ENCODE peak calls at places on chromosome 9, in four cellular contexts. U is IMR-90, E is K562, Y is GM12878. D is an unnamed sample.

GRCh38 chr9:16341176-16341575 is 529.3 kb downstream of the BNC2 start:
- DNase-seq in U (peak; percentile 49), E (no peak), Y (no peak), D (no peak)

GRCh38 chr9:23555849-23556248 is 270.2 kb downstream of the ELAVL2 start:
- DNase-seq in U (no peak), E (no peak), Y (no peak), D (no peak)

GRCh38 chr9:106916491-106917235 is 53.7 kb downstream of the ZNF462 start:
- DNase-seq in U (peak; percentile 92), E (no peak), Y (no peak), D (peak; percentile 89)

GRCh38 chr9:37917315-37917731 is 13.4 kb upstream of the SLC25A51 start:
- DNase-seq in U (no peak), E (no peak), Y (no peak), D (peak; percentile 28)

GRCh38 chr9:137313956-137314560 is 12.0 kb upstream of the NRARP start:
- DNase-seq in U (no peak), E (no peak), Y (no peak), D (no peak)

GRCh38 chr9:127397722-127398647 is 1.0 kb downstream of the SLC2A8 start:
- DNase-seq in U (peak; percentile 33), E (peak; percentile 50), Y (no peak), D (peak; percentile 68)

GRCh38 chr9:18256574-18256973 is 217.4 kb upstream of the ADAMTSL1 start:
- DNase-seq in U (peak; percentile 72), E (no peak), Y (no peak), D (peak; percentile 9)

GRCh38 chr9:94734054-94734754 is 7.7 kb downstream of the AOPEP start:
- DNase-seq in U (no peak), E (peak; percentile 59), Y (no peak), D (peak; percentile 59)

GRCh38 chr9:13588151-13589043 is 308.9 kb upstream of the MPDZ start:
- DNase-seq in U (no peak), E (no peak), Y (no peak), D (peak; percentile 78)

GRCh38 chr9:106277931-106278330 is 583.6 kb downstream of the TMEM38B start:
- DNase-seq in U (no peak), E (no peak), Y (no peak), D (no peak)

GRCh38 chr9:137368431-137369110 is 54.4 kb downstream of the EXD3 start:
- DNase-seq in U (no peak), E (no peak), Y (no peak), D (no peak)

GRCh38 chr9:34985311-34985899 is 4.1 kb upstream of the DNAJB5 start:
- DNase-seq in U (peak; percentile 63), E (peak; percentile 74), Y (no peak), D (peak; percentile 72)

GRCh38 chr9:92206490-92206889 is 87.0 kb downstream of the IARS1 start:
- DNase-seq in U (peak; percentile 59), E (no peak), Y (no peak), D (peak; percentile 3)

GRCh38 chr9:130286781-130287428 is 21.3 kb downstream of the HMCN2 start:
- DNase-seq in U (no peak), E (no peak), Y (no peak), D (no peak)

GRCh38 chr9:94017939-94018531 is 62.9 kb upstream of the BARX1 start:
- DNase-seq in U (peak; percentile 54), E (no peak), Y (no peak), D (no peak)

GRCh38 chr9:112112519-112112918 is 62.6 kb downstream of the SUSD1 start:
- DNase-seq in U (peak; percentile 92), E (no peak), Y (no peak), D (peak; percentile 74)

GRCh38 chr9:63816742-63817621 is 1468.0 kb downstream of the FOXD4L5 start:
- DNase-seq in U (peak; percentile 82), E (peak; percentile 65), Y (peak; percentile 80), D (peak; percentile 69)

GRCh38 chr9:114494776-114495569 is 10.3 kb downstream of the WHRN start:
- DNase-seq in U (no peak), E (peak; percentile 51), Y (no peak), D (no peak)

GRCh38 chr9:93183663-93184438 is at the start of gene WNK2:
- DNase-seq in U (no peak), E (peak; percentile 46), Y (no peak), D (no peak)

GRCh38 chr9:114500583-114501292 is 4.5 kb downstream of the WHRN start:
- DNase-seq in U (no peak), E (no peak), Y (no peak), D (no peak)

GRCh38 chr9:81592890-81593271 is 96.5 kb downstream of the TLE1 start:
- DNase-seq in U (no peak), E (no peak), Y (no peak), D (no peak)

GRCh38 chr9:138065287-138065686 is 187.7 kb downstream of the CACNA1B start:
- DNase-seq in U (no peak), E (no peak), Y (no peak), D (no peak)

GRCh38 chr9:27125030-27125429 is 16.0 kb downstream of the TEK start:
- DNase-seq in U (peak; percentile 99), E (no peak), Y (no peak), D (peak; percentile 89)
- TF ChIP-seq FOS in U (peak; percentile 93), E (no peak), Y (no peak), D (peak; percentile 92)

GRCh38 chr9:86202338-86202882 is 57.0 kb downstream of the C9orf153 start:
- DNase-seq in U (peak; percentile 61), E (peak; percentile 40), Y (peak; percentile 20), D (peak; percentile 54)
- TF ChIP-seq FOS in U (no peak), E (no peak), Y (no peak), D (no peak)

GRCh38 chr9:89359018-89359417 is 40.7 kb downstream of the SECISBP2 start:
- DNase-seq in U (no peak), E (no peak), Y (no peak), D (peak; percentile 28)
- TF ChIP-seq FOS in U (no peak), E (no peak), Y (no peak), D (no peak)

GRCh38 chr9:33184947-33185346 is 17.8 kb upstream of the B4GALT1 start:
- DNase-seq in U (no peak), E (peak; percentile 33), Y (no peak), D (no peak)

GRCh38 chr9:33179298-33179697 is 12.2 kb upstream of the B4GALT1 start:
- DNase-seq in U (no peak), E (no peak), Y (no peak), D (no peak)

GRCh38 chr9:33185406-33185805 is 18.3 kb upstream of the B4GALT1 start:
- DNase-seq in U (no peak), E (no peak), Y (no peak), D (no peak)

GRCh38 chr9:33177633-33178032 is 10.5 kb upstream of the B4GALT1 start:
- DNase-seq in U (no peak), E (no peak), Y (no peak), D (no peak)

GRCh38 chr9:33180526-33181184 is 13.5 kb upstream of the B4GALT1 start:
- DNase-seq in U (peak; percentile 70), E (no peak), Y (no peak), D (peak; percentile 71)
- TF ChIP-seq FOS in U (no peak), E (no peak), Y (no peak), D (no peak)